ENCODE peak calls at places on chromosome 20, in four cellular contexts. P is neural progenitor cell; U is K562; I is effector memory CD4-positive, alpha-beta T cell. G is an unnamed sample.

GRCh38 chr20:31841928-31842327 is 3.5 kb downstream of the FOXS1 start:
- DNase-seq in P (no peak), U (peak), I (no peak), G (peak)

GRCh38 chr20:10654630-10655029 is 19.2 kb downstream of the JAG1 start:
- DNase-seq in P (peak), U (no peak), I (no peak), G (peak)

GRCh38 chr20:51695574-51696303 is 72.5 kb downstream of the ATP9A start:
- DNase-seq in P (no peak), U (no peak), I (no peak), G (peak)

GRCh38 chr20:61252601-61253263 is 671 bp downstream of the CDH4 start:
- DNase-seq in P (peak), U (no peak), I (no peak), G (peak)

GRCh38 chr20:49595811-49596545 is 28.0 kb upstream of the PTGIS start:
- DNase-seq in P (no peak), U (no peak), I (no peak), G (no peak)

GRCh38 chr20:16434087-16434664 is 139.1 kb downstream of the KIF16B start:
- DNase-seq in P (peak), U (peak), I (peak), G (peak)

GRCh38 chr20:19974621-19975435 is 42.3 kb upstream of the NAA20 start:
- DNase-seq in P (no peak), U (no peak), I (no peak), G (peak)

GRCh38 chr20:7980332-7981046 is 39.1 kb downstream of the TMX4 start:
- DNase-seq in P (peak), U (peak), I (no peak), G (peak)

GRCh38 chr20:17883592-17884317 is 84.8 kb downstream of the SNX5 start:
- DNase-seq in P (no peak), U (no peak), I (no peak), G (peak)

GRCh38 chr20:5001174-5002076 is at the start of gene SLC23A2:
- DNase-seq in P (peak), U (peak), I (peak), G (peak)

GRCh38 chr20:3406481-3407425 is 716 bp downstream of the DNAAF9 start:
- DNase-seq in P (peak), U (peak), I (no peak), G (peak)

GRCh38 chr20:54076259-54076658 is 5.9 kb upstream of the BCAS1 start:
- DNase-seq in P (no peak), U (no peak), I (no peak), G (no peak)

GRCh38 chr20:43988867-43989266 is 74.2 kb downstream of the TOX2 start:
- DNase-seq in P (no peak), U (no peak), I (no peak), G (no peak)

GRCh38 chr20:13554706-13555105 is 84.0 kb downstream of the TASP1 start:
- DNase-seq in P (no peak), U (no peak), I (no peak), G (no peak)

GRCh38 chr20:33524261-33524660 is 34.4 kb downstream of the CBFA2T2 start:
- DNase-seq in P (no peak), U (no peak), I (no peak), G (no peak)

GRCh38 chr20:18006684-18007083 is 37.9 kb downstream of the MGME1 start:
- DNase-seq in P (no peak), U (no peak), I (no peak), G (no peak)

GRCh38 chr20:41166201-41167117 is 29.1 kb downstream of the PLCG1 start:
- DNase-seq in P (no peak), U (no peak), I (no peak), G (no peak)

GRCh38 chr20:3037654-3038053 is 5.8 kb upstream of the GNRH2 start:
- DNase-seq in P (no peak), U (no peak), I (no peak), G (no peak)

GRCh38 chr20:59074456-59074855 is 31.9 kb upstream of the PRELID3B start:
- DNase-seq in P (no peak), U (no peak), I (no peak), G (no peak)

GRCh38 chr20:44433751-44434538 is 41.7 kb upstream of the TTPAL start:
- DNase-seq in P (no peak), U (no peak), I (no peak), G (peak)

GRCh38 chr20:63943007-63943807 is 13.0 kb downstream of the UCKL1 start:
- DNase-seq in P (no peak), U (no peak), I (no peak), G (no peak)

GRCh38 chr20:2172305-2173175 is 70.9 kb downstream of the STK35 start:
- DNase-seq in P (peak), U (peak), I (peak), G (peak)

GRCh38 chr20:63578224-63579016 is 4.4 kb upstream of the HELZ2 start:
- DNase-seq in P (no peak), U (no peak), I (no peak), G (no peak)

GRCh38 chr20:15653396-15654207 is 919.6 kb downstream of the KIF16B start:
- DNase-seq in P (no peak), U (no peak), I (no peak), G (no peak)

GRCh38 chr20:17613328-17614175 is 43.7 kb downstream of the DSTN start:
- DNase-seq in P (no peak), U (no peak), I (no peak), G (peak)

GRCh38 chr20:42544926-42545325 is 644.8 kb downstream of the PTPRT start:
- DNase-seq in P (no peak), U (no peak), I (no peak), G (no peak)

GRCh38 chr20:11032611-11033010 is 358.8 kb upstream of the JAG1 start:
- DNase-seq in P (no peak), U (no peak), I (no peak), G (no peak)

GRCh38 chr20:44233436-44234016 is 13.6 kb upstream of the GDAP1L1 start:
- DNase-seq in P (no peak), U (no peak), I (no peak), G (no peak)

GRCh38 chr20:11178946-11179654 is 505.3 kb upstream of the JAG1 start:
- DNase-seq in P (peak), U (no peak), I (no peak), G (no peak)

GRCh38 chr20:61443541-61444126 is 191.6 kb downstream of the CDH4 start:
- DNase-seq in P (no peak), U (no peak), I (no peak), G (no peak)

GRCh38 chr20:32356935-32357868 is 929 bp upstream of the ASXL1 start:
- DNase-seq in P (no peak), U (peak), I (no peak), G (peak)

GRCh38 chr20:53751394-53752368 is 158.0 kb upstream of the ZNF217 start:
- DNase-seq in P (no peak), U (no peak), I (no peak), G (no peak)

GRCh38 chr20:38523697-38524096 is 51.1 kb downstream of the RALGAPB start:
- DNase-seq in P (no peak), U (no peak), I (no peak), G (no peak)

GRCh38 chr20:34952676-34953075 is 2.9 kb downstream of the GSS start:
- DNase-seq in P (no peak), U (no peak), I (no peak), G (no peak)

GRCh38 chr20:38894091-38894847 is 31.9 kb upstream of the FAM83D start:
- DNase-seq in P (no peak), U (peak), I (no peak), G (no peak)

GRCh38 chr20:11906626-11907480 is 10.8 kb upstream of the BTBD3 start:
- DNase-seq in P (no peak), U (no peak), I (no peak), G (no peak)

GRCh38 chr20:49385471-49385870 is 97.0 kb downstream of the KCNB1 start:
- DNase-seq in P (peak), U (peak), I (no peak), G (peak)

GRCh38 chr20:17023811-17024210 is 203.0 kb upstream of the PCSK2 start:
- DNase-seq in P (peak), U (no peak), I (no peak), G (peak)

GRCh38 chr20:58810879-58811250 is 39.8 kb downstream of the GNAS-AS1 start:
- DNase-seq in P (no peak), U (no peak), I (no peak), G (no peak)

GRCh38 chr20:23293689-23294088 is 56.9 kb upstream of the NXT1 start:
- DNase-seq in P (no peak), U (no peak), I (no peak), G (no peak)
- H3K27ac ChIP-seq in P (no peak), U (no peak), I (no peak), G (no peak)

GRCh38 chr20:25147716-25148115 is 47.8 kb upstream of the ENTPD6 start:
- DNase-seq in P (no peak), U (no peak), I (no peak), G (no peak)
- H3K27ac ChIP-seq in P (no peak), U (no peak), I (no peak), G (no peak)

DNA sequence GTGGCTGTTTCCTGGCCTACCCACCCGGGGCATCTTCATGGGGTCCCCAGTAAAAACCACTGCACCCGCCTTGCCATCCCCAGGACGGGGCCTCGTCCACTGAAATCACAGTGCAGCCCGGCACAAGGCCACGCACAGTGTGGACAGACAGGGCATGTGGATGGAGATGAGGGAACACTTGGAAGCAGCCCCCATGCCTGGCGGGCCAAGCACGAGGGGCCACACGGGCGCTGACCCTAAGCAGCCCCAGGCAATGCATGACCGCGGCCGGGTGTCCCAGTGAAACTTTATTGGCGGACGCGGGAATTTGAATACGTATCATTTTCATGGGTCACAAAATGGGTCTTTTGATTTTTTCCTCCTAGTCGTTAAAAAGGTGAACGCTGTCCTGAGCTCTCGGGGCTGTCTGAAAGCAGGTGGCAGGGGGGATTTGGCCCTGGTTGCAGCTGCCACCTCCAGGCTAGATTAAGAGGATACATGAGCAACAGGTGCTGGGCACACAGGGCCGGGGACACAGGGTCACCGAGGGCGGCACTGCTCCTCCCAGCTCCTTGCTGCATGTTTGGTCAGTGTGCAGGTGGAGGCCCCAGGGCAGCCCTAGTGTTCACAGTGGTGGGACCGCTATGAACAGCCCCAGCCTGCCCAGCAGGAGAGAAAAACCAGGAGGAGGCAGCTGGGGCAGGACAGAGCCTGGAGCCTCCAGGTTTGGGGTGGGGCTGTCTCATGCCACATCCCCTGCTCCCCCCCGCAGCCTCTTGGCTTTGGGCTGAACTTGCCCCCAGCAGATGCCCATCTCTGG is 74.9 kb upstream of the SLCO4A1 start:
- DNase-seq in P (no peak), U (no peak), I (no peak), G (no peak)
- H3K27ac ChIP-seq in P (no peak), U (no peak), I (no peak), G (no peak)

GRCh38 chr20:36170542-36171215 is 16.1 kb downstream of the EPB41L1 start:
- DNase-seq in P (no peak), U (no peak), I (no peak), G (no peak)
- H3K27ac ChIP-seq in P (no peak), U (no peak), I (no peak), G (no peak)